ENCODE peak calls at places on chromosomes 13 and 19, in seven cellular contexts. P is RWPE1, D is fibroblast of the aortic adventitia, B is fibroblast of mammary gland, V is psoas muscle, Y is brain microvascular endothelial cell, K is AG10803. G is an unnamed sample.

GRCh38 chr13:57045816-57046691 is 94.7 kb upstream of the PRR20A start:
- DNase-seq in D (no peak), Y (no peak), V (no peak), B (no peak), P (no peak), K (no peak), G (no peak)

GRCh38 chr13:50948576-50948975 is 39.0 kb downstream of the RNASEH2B start:
- DNase-seq in P (no peak), K (peak; percentile 24), D (peak; percentile 25), Y (no peak), V (no peak), B (no peak), G (no peak)

GRCh38 chr13:105678072-105678471 is 857.4 kb downstream of the EFNB2 start:
- DNase-seq in K (no peak), B (no peak), P (no peak), V (no peak), D (no peak), Y (no peak), G (no peak)

GRCh38 chr13:20337894-20338551 is 105.9 kb upstream of the GJB6 start:
- DNase-seq in P (no peak), V (no peak), B (no peak), D (no peak), Y (no peak), K (no peak), G (no peak)

GRCh38 chr13:21046203-21046602 is 15.2 kb downstream of the LATS2 start:
- DNase-seq in Y (no peak), V (no peak), K (no peak), D (no peak), B (no peak), P (no peak), G (no peak)

GRCh38 chr19:29837448-29837961 is 25.7 kb downstream of the CCNE1 start:
- DNase-seq in K (no peak), D (no peak), V (peak; percentile 30), P (no peak), B (no peak), Y (no peak), G (no peak)

GRCh38 chr13:24112791-24113190 is 47.7 kb upstream of the SPATA13 start:
- DNase-seq in B (peak; percentile 43), P (no peak), D (no peak), V (no peak), Y (no peak), K (no peak), G (peak; percentile 47)

GRCh38 chr13:59201836-59202235 is 961.9 kb downstream of the DIAPH3 start:
- DNase-seq in Y (no peak), V (no peak), D (no peak), B (no peak), K (no peak), P (no peak), G (no peak)

GRCh38 chr13:75687145-75687763 is 51.1 kb downstream of the LMO7 start:
- DNase-seq in Y (peak; percentile 41), V (no peak), K (peak; percentile 56), B (peak; percentile 68), D (peak; percentile 78), P (no peak), G (peak; percentile 83)

GRCh38 chr19:32543107-32543900 is 37.7 kb upstream of the PDCD5 start:
- DNase-seq in Y (peak; percentile 10), P (peak; percentile 20), K (no peak), B (no peak), V (no peak), D (no peak), G (peak; percentile 22)

GRCh38 chr13:84481958-84482357 is 599.7 kb upstream of the SLITRK1 start:
- DNase-seq in Y (peak; percentile 32), P (no peak), K (peak; percentile 78), B (peak; percentile 84), V (no peak), D (peak; percentile 89), G (peak; percentile 79)

GRCh38 chr19:43798546-43799409 is 3.5 kb downstream of the LYPD5 start:
- DNase-seq in D (no peak), K (no peak), Y (no peak), P (peak; percentile 83), V (no peak), B (no peak), G (no peak)

GRCh38 chr19:33388817-33389573 is 15.5 kb downstream of the CEBPG start:
- DNase-seq in K (no peak), B (peak; percentile 21), D (no peak), V (peak; percentile 86), P (no peak), Y (no peak), G (no peak)

GRCh38 chr13:104426435-104426834 is 1360.2 kb upstream of the SLC10A2 start:
- DNase-seq in V (no peak), K (no peak), D (no peak), B (no peak), Y (no peak), P (no peak), G (no peak)

GRCh38 chr19:5487222-5487621 is 32.0 kb downstream of the ZNRF4 start:
- DNase-seq in V (no peak), B (no peak), D (no peak), P (no peak), Y (no peak), K (no peak), G (no peak)

GRCh38 chr13:68110178-68110768 is 880.1 kb upstream of the PCDH9 start:
- DNase-seq in K (no peak), B (no peak), V (no peak), D (no peak), P (no peak), Y (no peak), G (no peak)

GRCh38 chr19:4390862-4391693 is 9.3 kb downstream of the SH3GL1 start:
- DNase-seq in B (peak; percentile 61), K (no peak), D (peak; percentile 38), P (no peak), V (peak; percentile 43), Y (no peak), G (peak; percentile 62)

GRCh38 chr13:40348096-40348679 is 318.3 kb downstream of the FOXO1 start:
- DNase-seq in B (no peak), V (no peak), D (no peak), Y (no peak), P (no peak), K (no peak), G (no peak)

GRCh38 chr19:17975032-17975431 is 8.1 kb downstream of the KCNN1 start:
- DNase-seq in Y (no peak), D (no peak), V (no peak), K (no peak), P (no peak), B (no peak), G (no peak)

GRCh38 chr13:32381539-32381938 is 46.4 kb downstream of the N4BP2L1 start:
- DNase-seq in K (peak; percentile 33), V (no peak), B (peak; percentile 39), D (peak; percentile 61), P (no peak), Y (peak; percentile 14), G (peak; percentile 72)

GRCh38 chr13:99660101-99660500 is 158.8 kb downstream of the TM9SF2 start:
- DNase-seq in D (no peak), P (no peak), V (no peak), K (no peak), Y (no peak), B (no peak), G (no peak)

DNA sequence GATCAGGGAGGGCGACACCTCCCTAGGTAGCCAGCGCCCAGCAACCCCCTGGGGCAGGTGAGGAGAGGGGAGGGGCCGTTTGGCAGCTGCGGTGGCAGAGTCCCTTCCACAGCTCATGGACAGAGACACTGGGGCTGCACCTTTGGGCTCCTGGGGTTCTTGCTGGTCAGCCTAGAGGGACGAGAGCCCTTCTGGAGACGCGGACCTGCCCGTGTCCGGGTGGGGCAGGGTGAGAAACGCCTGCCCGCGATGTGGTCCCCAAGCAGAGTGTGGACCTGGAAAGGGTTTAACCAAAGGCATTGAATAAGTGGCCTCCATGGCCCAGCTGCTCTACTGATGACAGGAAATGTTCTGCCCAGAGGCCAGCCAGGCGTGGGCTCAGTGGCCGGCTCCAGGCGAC is 38.3 kb downstream of the ADPRHL1 start:
- DNase-seq in B (no peak), D (no peak), V (no peak), K (no peak), P (no peak), Y (no peak), G (no peak)
- TF ChIP-seq CTCF in B (no peak), D (no peak), V (no peak), K (no peak), P (no peak), Y (no peak), G (no peak)

DNA sequence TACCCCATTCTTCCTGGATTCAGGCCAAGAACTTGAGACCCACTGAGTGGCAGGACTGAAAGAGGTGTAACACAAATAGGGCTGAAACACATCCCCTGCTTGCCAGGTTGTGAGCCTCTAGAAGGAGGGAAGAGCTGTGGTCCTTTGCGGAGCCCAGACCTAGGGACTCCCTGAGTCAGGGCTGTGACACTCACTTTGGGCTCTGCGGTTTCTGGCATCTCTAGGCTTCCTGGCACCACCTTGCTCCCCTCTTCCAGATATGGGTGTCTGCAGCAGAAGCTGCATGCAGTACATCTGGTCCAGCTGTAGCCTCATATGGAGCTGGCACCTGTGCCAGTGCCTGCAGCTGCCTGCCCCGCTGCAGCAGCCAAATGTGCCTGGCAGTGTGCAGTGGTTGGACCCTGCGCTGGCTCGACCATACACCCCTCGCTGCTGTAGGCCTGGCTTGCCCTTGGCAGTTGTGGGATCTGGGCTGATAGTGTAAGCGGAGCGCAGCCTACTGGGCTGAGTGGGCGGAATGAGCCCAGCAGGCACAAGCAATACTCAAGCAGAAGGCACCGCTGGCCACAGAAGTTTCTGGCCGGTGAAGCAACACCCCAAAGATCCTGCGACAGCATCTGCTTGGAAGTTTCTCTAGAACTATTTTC is 290.4 kb downstream of the SLITRK6 start:
- DNase-seq in P (no peak), D (peak; percentile 11), Y (peak; percentile 36), B (peak; percentile 11), K (no peak), V (no peak), G (peak; percentile 63)
- TF ChIP-seq CTCF in P (no peak), D (no peak), Y (no peak), B (no peak), K (no peak), V (no peak), G (peak; percentile 27)

GRCh38 chr19:50486823-50487515 is 10.3 kb upstream of the GARIN5A start:
- DNase-seq in K (peak; percentile 11), B (peak; percentile 65), P (no peak), V (peak; percentile 74), D (peak; percentile 6), Y (peak; percentile 59), G (peak; percentile 53)
- TF ChIP-seq CTCF in K (peak; percentile 42), B (peak; percentile 47), P (peak; percentile 37), V (peak; percentile 56), D (peak; percentile 43), Y (peak; percentile 71), G (peak; percentile 63)

GRCh38 chr19:6692027-6692426 is 22.1 kb upstream of the TNFSF14 start:
- DNase-seq in P (no peak), K (no peak), D (no peak), V (no peak), B (no peak), Y (no peak), G (no peak)

GRCh38 chr19:6696239-6696820 is 24.1 kb downstream of the C3 start:
- DNase-seq in V (no peak), B (no peak), P (no peak), K (no peak), D (no peak), Y (no peak), G (no peak)

GRCh38 chr19:6693681-6694080 is 23.7 kb upstream of the TNFSF14 start:
- DNase-seq in B (no peak), D (no peak), V (no peak), Y (no peak), P (no peak), K (no peak), G (no peak)

GRCh38 chr19:6693056-6693471 is 23.1 kb upstream of the TNFSF14 start:
- DNase-seq in V (no peak), P (no peak), D (no peak), B (no peak), Y (no peak), K (no peak), G (no peak)

GRCh38 chr19:6694147-6694815 is 24.3 kb upstream of the TNFSF14 start:
- DNase-seq in Y (no peak), P (no peak), B (no peak), D (no peak), K (no peak), V (peak; percentile 46), G (no peak)
- TF ChIP-seq CTCF in Y (no peak), P (no peak), B (no peak), D (no peak), K (no peak), V (no peak), G (no peak)

G was measured in choroid plexus epithelial cell.